ENCODE peak calls at places on chromosomes 13 and 19, in six cellular contexts. B is upper lobe of left lung, G is transverse colon, M is SK-N-SH, C is tibial nerve, F is A549. R is an unnamed sample.

GRCh38 chr13:75010941-75011340 is 471.0 kb downstream of the TBC1D4 start:
- DNase-seq in G (no peak), M (peak), B (no peak), F (no peak), C (no peak), R (no peak)

GRCh38 chr13:43348397-43348796 is 325.0 kb downstream of the DNAJC15 start:
- DNase-seq in B (no peak), M (no peak), C (no peak), F (peak), G (no peak), R (no peak)

GRCh38 chr13:48231080-48231479 is 1.9 kb upstream of the ITM2B start:
- DNase-seq in C (no peak), B (no peak), F (peak), G (no peak), M (no peak), R (no peak)

GRCh38 chr19:19627716-19628498 is at the start of gene LPAR2:
- DNase-seq in F (no peak), G (peak), M (peak), B (peak), C (no peak), R (peak)

GRCh38 chr13:82800391-82800790 is 1081.9 kb downstream of the SLITRK1 start:
- DNase-seq in G (no peak), F (no peak), C (no peak), B (no peak), M (no peak), R (no peak)

GRCh38 chr19:8069116-8069973 is 16.8 kb downstream of the CCL25 start:
- DNase-seq in C (no peak), G (no peak), B (no peak), M (peak), F (peak), R (no peak)

GRCh38 chr13:81058916-81059290 is 718.0 kb upstream of the SPRY2 start:
- DNase-seq in B (no peak), M (no peak), F (no peak), C (no peak), G (no peak), R (no peak)

GRCh38 chr13:58480011-58480410 is 848.5 kb downstream of the PCDH17 start:
- DNase-seq in C (no peak), M (no peak), B (no peak), G (no peak), F (no peak), R (no peak)

GRCh38 chr19:1860133-1860775 is 3.1 kb downstream of the KLF16 start:
- DNase-seq in C (no peak), G (peak), M (peak), B (no peak), F (peak), R (no peak)

GRCh38 chr13:22061371-22061805 is 390.5 kb downstream of the FGF9 start:
- DNase-seq in C (no peak), G (no peak), B (peak), F (no peak), M (no peak), R (no peak)

GRCh38 chr13:33003458-33004019 is 12.7 kb upstream of the KL start:
- DNase-seq in B (no peak), C (no peak), F (no peak), M (no peak), G (no peak), R (no peak)

GRCh38 chr19:50723069-50723468 is at the start of gene CLEC11A:
- DNase-seq in M (no peak), C (no peak), G (peak), F (no peak), B (peak), R (no peak)

GRCh38 chr13:41259875-41260501 is 3.4 kb downstream of the MTRF1 start:
- DNase-seq in C (no peak), B (no peak), G (no peak), M (no peak), F (no peak), R (no peak)

GRCh38 chr13:33328691-33329090 is 43.1 kb upstream of the STARD13 start:
- DNase-seq in B (no peak), C (no peak), F (no peak), M (peak), G (no peak), R (no peak)

GRCh38 chr13:84661718-84662117 is 779.4 kb upstream of the SLITRK1 start:
- DNase-seq in B (no peak), M (no peak), C (no peak), G (no peak), F (no peak), R (no peak)

GRCh38 chr19:18308051-18308947 is 14.6 kb downstream of the LSM4 start:
- DNase-seq in B (peak), G (no peak), M (peak), F (no peak), C (no peak), R (no peak)

GRCh38 chr13:51728972-51729371 is 75.0 kb downstream of the DHRS12 start:
- DNase-seq in C (no peak), F (no peak), G (no peak), M (no peak), B (no peak), R (no peak)
- H3K27ac ChIP-seq in C (no peak), F (peak), G (no peak), M (no peak), B (no peak), R (peak)

GRCh38 chr19:39411006-39411831 is 1.2 kb upstream of the PLEKHG2 start:
- DNase-seq in C (no peak), F (peak), G (peak), M (no peak), B (no peak), R (peak)
- TF ChIP-seq EP300 in C (peak), F (no peak), G (no peak), M (no peak), B (no peak), R (no peak)

DNA sequence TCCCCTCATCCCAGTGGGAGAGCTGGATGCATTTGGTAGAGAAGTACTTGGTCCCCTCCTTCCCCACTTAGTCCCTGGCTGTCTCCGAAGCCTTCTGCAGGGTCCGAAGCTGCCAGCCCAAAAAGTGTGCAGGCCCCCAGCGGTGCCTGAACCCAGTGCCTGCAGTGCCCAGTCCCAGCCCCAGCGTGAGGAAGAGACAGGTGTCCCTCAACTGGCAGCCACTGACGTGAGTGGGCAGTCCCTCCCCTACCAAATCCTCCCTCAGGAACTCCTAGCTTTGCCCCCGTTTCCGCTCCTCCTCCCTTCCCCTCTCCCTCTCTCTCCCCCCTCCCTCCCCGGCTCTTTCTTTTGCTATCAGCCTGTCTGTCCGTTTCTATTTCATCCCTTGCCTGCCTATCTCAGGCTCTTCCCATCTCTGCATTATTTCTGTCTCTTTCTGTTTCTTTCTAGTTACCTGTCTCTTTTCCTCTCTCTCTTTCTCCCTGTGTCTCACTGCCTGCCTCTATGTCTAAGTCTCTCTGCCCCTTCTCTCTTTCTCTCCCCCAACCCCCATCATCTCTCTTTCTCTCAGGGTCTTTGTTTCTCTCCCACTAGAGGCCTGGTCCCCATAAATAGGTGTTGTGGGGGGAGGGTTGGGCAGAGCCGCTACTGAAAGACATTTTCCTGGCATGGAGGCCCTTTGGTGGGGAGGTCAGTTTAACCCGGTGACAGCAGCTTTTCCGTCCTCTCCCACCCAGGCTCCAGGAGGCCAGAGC is 1.7 kb upstream of the LTBP4 start:
- DNase-seq in C (no peak), F (no peak), G (no peak), B (peak), M (no peak), R (no peak)
- H3K27ac ChIP-seq in C (peak), F (no peak), G (peak), B (peak), M (no peak), R (peak)

GRCh38 chr19:315811-316210 is 24.6 kb upstream of the PLPP2 start:
- DNase-seq in G (no peak), F (no peak), M (no peak), C (no peak), B (no peak), R (no peak)

GRCh38 chr19:311813-312261 is 20.6 kb upstream of the PLPP2 start:
- DNase-seq in F (no peak), M (no peak), G (no peak), B (peak), C (no peak), R (peak)

GRCh38 chr19:310781-311496 is 19.7 kb upstream of the PLPP2 start:
- DNase-seq in G (no peak), M (peak), F (no peak), C (no peak), B (no peak), R (peak)

GRCh38 chr19:313169-313987 is 22.2 kb upstream of the PLPP2 start:
- DNase-seq in C (no peak), B (peak), M (no peak), F (no peak), G (no peak), R (peak)

GRCh38 chr19:313988-314815 is 23.0 kb upstream of the PLPP2 start:
- DNase-seq in F (no peak), B (no peak), G (no peak), C (no peak), M (no peak), R (peak)
- TF ChIP-seq EP300 in F (no peak), B (no peak), G (no peak), C (no peak), M (no peak), R (no peak)

GRCh38 chr13:21043898-21044297 is 17.5 kb downstream of the LATS2 start:
- DNase-seq in F (no peak), G (no peak), C (no peak), M (no peak), B (no peak), R (no peak)

GRCh38 chr13:21046203-21046602 is 15.2 kb downstream of the LATS2 start:
- DNase-seq in C (no peak), G (no peak), M (no peak), B (no peak), F (no peak), R (no peak)

GRCh38 chr13:21047591-21048282 is 13.6 kb downstream of the LATS2 start:
- DNase-seq in M (no peak), G (no peak), F (no peak), B (no peak), C (no peak), R (no peak)

GRCh38 chr13:21047087-21047486 is 14.3 kb downstream of the LATS2 start:
- DNase-seq in M (no peak), B (no peak), G (no peak), F (no peak), C (no peak), R (no peak)

GRCh38 chr13:21045101-21045500 is 16.3 kb downstream of the LATS2 start:
- DNase-seq in C (no peak), M (no peak), F (no peak), G (no peak), B (no peak), R (no peak)
- H3K27ac ChIP-seq in C (no peak), M (no peak), F (no peak), G (peak), B (no peak), R (no peak)

GRCh38 chr13:35162420-35162819 is 220.3 kb downstream of the NBEA start:
- DNase-seq in F (no peak), C (no peak), B (no peak), M (no peak), G (no peak), R (no peak)
- TF ChIP-seq EP300 in F (no peak), C (no peak), B (no peak), M (no peak), G (no peak), R (no peak)

GRCh38 chr19:55653651-55654322 is 1.0 kb upstream of the U2AF2 start:
- DNase-seq in F (peak), M (peak), G (peak), C (peak), B (peak), R (peak)
- H3K27ac ChIP-seq in F (peak), M (peak), G (peak), C (peak), B (peak), R (peak)

GRCh38 chr13:111410232-111411021 is 90.0 kb downstream of the TEX29 start:
- DNase-seq in F (no peak), C (no peak), G (peak), M (no peak), B (no peak), R (no peak)
- TF ChIP-seq EP300 in F (no peak), C (no peak), G (no peak), M (no peak), B (no peak), R (no peak)

GRCh38 chr19:35744688-35745327 is 410 bp downstream of the U2AF1L4 start:
- DNase-seq in F (peak), C (peak), B (peak), G (peak), M (peak), R (peak)
- H3K27ac ChIP-seq in F (peak), C (peak), B (peak), G (peak), M (peak), R (peak)

GRCh38 chr19:55504981-55505380 is 16.7 kb downstream of the SSC5D start:
- DNase-seq in G (no peak), F (no peak), M (no peak), C (no peak), B (no peak), R (no peak)
- TF ChIP-seq EP300 in G (no peak), F (no peak), M (no peak), C (no peak), B (no peak), R (no peak)

R was measured in stomach.